ENCODE peak calls at places on chromosomes 2 and 18, in eight cellular contexts. J, Z, R, W, L, B, Q and E are unnamed samples.

GRCh38 chr2:9749546-9750223 is 93.6 kb upstream of the TAF1B start:
- DNase-seq in B (no peak), R (no peak), L (no peak), W (no peak), Z (no peak), J (no peak), Q (no peak), E (no peak)

GRCh38 chr18:76445741-76446232 is 49.3 kb downstream of the ZNF516 start:
- DNase-seq in Q (no peak), R (no peak), W (no peak), Z (no peak), B (no peak), L (no peak), J (peak; percentile 12), E (no peak)

GRCh38 chr2:198098386-198098785 is 294.0 kb downstream of the PLCL1 start:
- DNase-seq in B (no peak), Q (no peak), J (no peak), R (no peak), Z (no peak), W (no peak), L (no peak), E (no peak)

GRCh38 chr18:29012364-29012763 is 835.4 kb upstream of the CDH2 start:
- DNase-seq in Z (no peak), L (no peak), W (no peak), B (no peak), J (no peak), R (no peak), Q (no peak), E (no peak)

GRCh38 chr2:17388790-17389189 is 129.4 kb downstream of the RAD51AP2 start:
- DNase-seq in L (no peak), B (no peak), Q (no peak), W (no peak), Z (peak; percentile 38), J (no peak), R (no peak), E (no peak)

GRCh38 chr2:71534786-71535185 is 81.4 kb downstream of the DYSF start:
- DNase-seq in L (no peak), W (no peak), R (no peak), J (no peak), B (no peak), Q (no peak), Z (no peak), E (no peak)

GRCh38 chr2:210203162-210203561 is 22.1 kb downstream of the ACADL start:
- DNase-seq in B (no peak), R (no peak), L (no peak), Z (no peak), J (no peak), W (no peak), Q (no peak), E (no peak)

GRCh38 chr2:74498500-74499268 is 719 bp downstream of the LBX2 start:
- DNase-seq in Q (no peak), L (no peak), Z (no peak), R (no peak), J (no peak), B (no peak), W (no peak), E (peak; percentile 58)

GRCh38 chr2:88574445-88574844 is 52.8 kb downstream of the EIF2AK3 start:
- DNase-seq in B (no peak), Q (no peak), W (no peak), L (no peak), R (no peak), Z (no peak), J (no peak), E (no peak)

GRCh38 chr2:216057688-216058193 is 23.9 kb downstream of the PECR start:
- DNase-seq in R (peak; percentile 72), W (no peak), B (peak; percentile 13), J (no peak), Q (peak; percentile 38), L (peak; percentile 17), Z (peak; percentile 48), E (peak; percentile 44)

GRCh38 chr2:215137741-215138340 is 585 bp downstream of the ABCA12 start:
- DNase-seq in Z (peak; percentile 41), W (no peak), B (peak; percentile 43), Q (no peak), J (peak; percentile 50), R (no peak), L (no peak), E (peak; percentile 82)

GRCh38 chr2:70516596-70516995 is 37.0 kb downstream of the TGFA start:
- DNase-seq in B (no peak), W (no peak), Z (no peak), R (no peak), L (no peak), J (peak; percentile 65), Q (no peak), E (no peak)

GRCh38 chr2:9003616-9004337 is at the start of gene MBOAT2:
- DNase-seq in Z (peak; percentile 76), L (peak; percentile 92), B (peak; percentile 32), W (peak; percentile 88), J (peak; percentile 98), R (peak; percentile 77), Q (peak; percentile 60), E (peak; percentile 72)

GRCh38 chr2:169131587-169132512 is 62.5 kb downstream of the DHRS9 start:
- DNase-seq in Z (peak; percentile 38), Q (no peak), B (peak; percentile 77), J (peak; percentile 32), W (no peak), L (peak; percentile 13), R (peak; percentile 42), E (no peak)

GRCh38 chr2:211157856-211158463 is 601.6 kb downstream of the CPS1 start:
- DNase-seq in J (peak; percentile 17), R (peak; percentile 11), Z (peak; percentile 45), Q (peak; percentile 50), W (peak; percentile 59), B (peak; percentile 57), L (peak; percentile 6), E (no peak)

GRCh38 chr2:197869501-197870111 is 65.2 kb downstream of the PLCL1 start:
- DNase-seq in L (no peak), Q (peak; percentile 36), W (no peak), J (no peak), Z (no peak), B (no peak), R (no peak), E (no peak)

GRCh38 chr2:575030-575727 is 102.0 kb downstream of the TMEM18 start:
- DNase-seq in J (no peak), Z (no peak), B (no peak), L (no peak), R (no peak), W (no peak), Q (no peak), E (no peak)

GRCh38 chr2:23505218-23505983 is 120.4 kb downstream of the KLHL29 start:
- DNase-seq in L (no peak), J (no peak), Q (no peak), W (no peak), B (no peak), R (no peak), Z (no peak), E (no peak)